ENCODE peak calls at places on chromosome 3, in six cellular contexts. M, N, H, Q, S and D are unnamed samples. For H3K4me1, the result is how much of the 10 kb centered on the place peaks cover.

GRCh38 chr3:126870608-126871210 is 112.2 kb upstream of the PLXNA1 start:
- DNase-seq in M (no peak), N (no peak), H (no peak), S (no peak), Q (no peak), D (no peak)

GRCh38 chr3:4988815-4989648 is 9.8 kb downstream of the BHLHE40 start:
- DNase-seq in N (peak), Q (no peak), H (no peak), M (no peak), S (no peak), D (no peak)

GRCh38 chr3:46707601-46708011 is 6.4 kb downstream of the TMIE start:
- DNase-seq in Q (no peak), M (no peak), N (no peak), S (no peak), H (no peak), D (no peak)

GRCh38 chr3:137765310-137766033 is 1.4 kb downstream of the SOX14 start:
- DNase-seq in Q (no peak), N (no peak), M (no peak), S (no peak), H (no peak), D (no peak)

GRCh38 chr3:69491980-69492379 is 106.1 kb upstream of the FRMD4B start:
- DNase-seq in M (no peak), Q (no peak), S (no peak), N (no peak), H (no peak), D (no peak)

GRCh38 chr3:134341391-134341790 is 32.9 kb downstream of the AMOTL2 start:
- DNase-seq in N (no peak), Q (no peak), M (no peak), S (no peak), H (no peak), D (no peak)

GRCh38 chr3:192188218-192188835 is 539.0 kb downstream of the FGF12 start:
- DNase-seq in N (peak), H (peak), M (no peak), Q (peak), S (peak), D (peak)

GRCh38 chr3:34387831-34388564 is 589.6 kb downstream of the PDCD6IP start:
- DNase-seq in M (no peak), H (no peak), Q (no peak), N (no peak), S (peak), D (no peak)

GRCh38 chr3:40770046-40770445 is 245.3 kb downstream of the ZNF621 start:
- DNase-seq in Q (no peak), M (no peak), N (no peak), S (no peak), H (no peak), D (no peak)

GRCh38 chr3:16253601-16254000 is 11.1 kb downstream of the DPH3 start:
- DNase-seq in M (no peak), Q (no peak), H (peak), S (no peak), N (no peak), D (no peak)

GRCh38 chr3:29185706-29186105 is 95.2 kb upstream of the RBMS3 start:
- DNase-seq in Q (no peak), S (no peak), H (no peak), M (no peak), N (no peak), D (no peak)

GRCh38 chr3:39052613-39053012 is 797 bp downstream of the WDR48 start:
- DNase-seq in S (no peak), N (no peak), H (no peak), Q (no peak), M (no peak), D (no peak)

GRCh38 chr3:187799942-187800637 is 54.8 kb upstream of the BCL6 start:
- DNase-seq in N (no peak), Q (no peak), M (no peak), S (no peak), H (no peak), D (no peak)

GRCh38 chr3:78988324-78988723 is 779.5 kb downstream of the ROBO1 start:
- DNase-seq in M (no peak), N (no peak), Q (no peak), S (no peak), H (no peak), D (no peak)

GRCh38 chr3:2837233-2837632 is 272.9 kb downstream of the IL5RA start:
- DNase-seq in Q (no peak), N (no peak), H (no peak), S (peak), M (no peak), D (no peak)

GRCh38 chr3:33004205-33004604 is 52.8 kb downstream of the CCR4 start:
- DNase-seq in M (no peak), H (no peak), Q (no peak), N (no peak), S (no peak), D (no peak)

GRCh38 chr3:13019243-13019701 is 54.0 kb downstream of the IQSEC1 start:
- DNase-seq in H (no peak), S (peak), Q (peak), M (no peak), N (peak), D (no peak)

GRCh38 chr3:164845739-164846138 is 232.6 kb downstream of the SI start:
- DNase-seq in S (no peak), M (no peak), N (no peak), Q (no peak), H (no peak), D (no peak)

GRCh38 chr3:14602006-14602803 is 49.4 kb upstream of the CCDC174 start:
- DNase-seq in H (no peak), S (no peak), Q (no peak), M (no peak), N (peak), D (no peak)

GRCh38 chr3:38454179-38454883 is 641 bp downstream of the ACVR2B start:
- DNase-seq in Q (peak), H (no peak), M (peak), N (peak), S (peak), D (no peak)

GRCh38 chr3:32045091-32045964 is 61.1 kb upstream of the GPD1L start:
- DNase-seq in H (peak), S (peak), N (peak), M (no peak), Q (peak), D (no peak)

DNA sequence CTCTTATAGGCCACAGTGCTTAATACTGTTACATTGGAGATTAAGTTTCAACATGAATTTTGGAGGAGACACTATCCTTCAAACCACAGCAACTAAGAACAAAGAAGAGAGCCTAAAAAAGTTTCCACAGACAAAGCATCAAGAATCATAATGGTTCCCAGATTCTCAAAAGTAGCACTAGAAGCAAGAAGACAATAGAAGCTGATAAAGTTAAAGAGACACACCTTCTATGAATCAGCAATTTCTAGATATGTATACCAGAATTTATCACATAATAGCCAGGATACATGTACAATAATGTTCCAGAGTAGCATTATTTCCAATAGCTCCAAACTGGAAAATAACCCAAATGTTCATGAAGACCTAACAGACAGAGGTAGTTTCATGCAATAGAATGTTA is 12.2 kb downstream of the NKIRAS1 start:
- DNase-seq in Q (no peak), H (no peak), S (no peak), M (no peak), N (no peak), D (no peak)
- H3K4me1 ChIP-seq in Q (under half), H (under half), S (under half), M (under half), N (under half), D (under half)

DNA sequence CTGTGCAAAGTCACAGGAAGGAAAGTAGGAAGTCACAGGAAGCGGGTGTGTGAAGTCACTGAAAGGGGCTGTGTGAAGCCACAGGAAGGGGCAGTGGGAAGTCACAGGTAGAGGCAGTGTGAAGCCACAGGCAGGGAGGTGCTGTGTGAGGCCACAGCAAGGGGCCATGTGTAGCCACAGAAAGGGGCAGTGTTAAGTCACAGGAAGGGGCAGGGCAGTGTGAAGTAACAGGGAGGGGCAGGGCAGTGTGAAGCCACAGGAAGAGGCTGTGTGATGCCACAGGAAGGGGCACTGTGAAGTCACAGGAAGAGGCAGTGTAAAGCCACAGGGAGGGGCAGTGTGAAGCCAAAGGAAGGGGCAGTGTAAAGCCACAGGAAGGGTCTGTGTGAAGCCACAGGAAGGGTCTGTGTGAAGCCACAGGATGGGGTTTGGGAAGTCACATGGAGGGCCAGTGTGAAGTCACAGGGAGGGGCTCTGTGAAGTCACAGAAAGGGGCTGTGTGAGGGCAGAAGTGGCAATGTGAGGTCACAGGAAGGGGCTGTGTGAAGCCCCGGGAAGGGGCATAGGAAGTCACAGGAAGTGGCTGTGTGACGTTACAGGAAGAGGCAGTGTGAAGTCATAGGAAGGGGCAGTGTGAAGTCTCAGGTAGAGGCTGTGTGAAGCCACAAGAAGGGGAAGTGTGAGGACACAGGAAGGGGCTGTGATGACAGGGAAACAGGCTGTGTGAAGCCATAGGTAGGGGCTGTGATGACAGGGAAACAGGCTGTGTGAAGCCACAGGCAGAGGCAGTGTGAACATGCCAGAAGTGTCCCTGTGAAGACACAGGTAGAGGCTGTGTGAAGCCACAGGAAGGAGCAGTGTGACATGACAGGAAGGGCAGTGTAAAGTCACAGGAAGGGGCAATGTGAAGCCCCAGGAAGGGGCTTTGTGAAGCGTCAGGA is 36.7 kb downstream of the GASK1A start:
- DNase-seq in H (no peak), N (no peak), M (peak), S (no peak), Q (no peak), D (peak)
- H3K27ac ChIP-seq in H (no peak), N (no peak), M (peak), S (no peak), Q (no peak), D (peak)

GRCh38 chr3:156693166-156693565 is 18.8 kb downstream of the TIPARP start:
- DNase-seq in S (no peak), N (no peak), H (no peak), M (no peak), Q (no peak), D (no peak)
- H3K4me1 ChIP-seq in S (under half), N (under half), H (under half), M (under half), Q (under half), D (under half)

DNA sequence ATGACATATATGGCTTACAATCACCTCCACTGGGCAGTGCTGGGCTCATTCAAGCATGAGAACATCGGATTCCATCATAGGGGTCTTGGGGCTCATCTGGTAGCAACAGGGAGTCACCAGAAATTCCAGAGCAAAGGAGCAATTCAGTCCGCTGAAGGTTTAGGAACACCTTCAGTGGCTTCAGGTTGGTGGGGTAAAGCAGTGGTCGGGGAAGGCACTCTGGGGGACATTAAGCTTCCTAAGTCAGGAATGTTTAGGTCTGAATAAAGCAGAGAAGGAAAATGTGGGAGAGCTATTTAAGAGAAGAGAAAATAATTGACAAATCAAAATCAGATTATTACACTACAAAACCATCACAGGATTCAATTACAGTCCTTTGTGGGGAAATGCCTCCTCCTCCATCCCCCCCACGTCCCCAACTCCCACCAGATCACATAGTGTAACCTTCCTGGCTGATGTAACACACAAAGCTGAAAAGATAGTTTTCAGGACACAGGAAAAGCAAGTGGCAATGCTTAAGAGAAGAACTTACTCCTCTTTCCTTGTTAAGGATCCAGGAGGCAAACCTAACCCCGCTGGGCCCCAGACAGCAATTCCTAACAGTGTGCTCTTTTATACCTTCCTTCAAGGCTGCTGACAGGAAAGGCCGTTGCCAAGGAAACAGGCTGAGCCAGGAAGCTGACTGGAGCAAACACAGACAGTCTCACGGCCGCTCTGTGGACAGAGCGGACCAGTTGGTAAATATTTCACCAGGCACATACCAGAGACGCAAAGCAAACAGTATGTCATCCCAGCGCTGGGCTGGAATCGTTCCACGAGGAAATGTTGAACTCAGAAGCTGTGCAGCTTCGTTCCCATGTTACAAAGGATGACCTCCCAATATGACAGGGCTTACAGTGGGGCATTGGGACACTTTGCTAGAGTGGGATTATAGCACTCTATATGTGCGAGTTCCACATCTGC is 57.5 kb upstream of the LMCD1 start:
- DNase-seq in Q (peak), N (no peak), S (peak), H (peak), M (no peak), D (no peak)
- H3K27ac ChIP-seq in Q (peak), N (no peak), S (peak), H (peak), M (no peak), D (no peak)